ENCODE peak calls at places on chromosomes 13 and 19, in ten cellular contexts. B is activated CD4-positive, alpha-beta T cell treated with anti-CD3 and anti-CD28 coated beads, Interleukin-2, amount 50 U/mL, for 1 hour; T is heart left ventricle; K is HEK293T; O is foreskin fibroblast; U is WTC11; A is hippocampal formation; D is LoVo; V is endodermal cell; G is RKO. R is an unnamed sample.
A peak's percentile ranks its signal among the peaks of the same experiment; 100 is the strongest.

GRCh38 chr19:1173160-1173844 is 766 bp downstream of the SBNO2 start:
- DNase-seq in B (no peak), T (no peak), K (no peak), O (peak; percentile 39), U (peak; percentile 42), A (no peak), D (no peak), V (peak; percentile 78), G (peak; percentile 53), R (no peak)

GRCh38 chr13:111336666-111337065 is 16.2 kb downstream of the TEX29 start:
- DNase-seq in B (no peak), T (no peak), K (no peak), O (peak; percentile 16), U (no peak), A (no peak), D (no peak), V (no peak), G (no peak), R (no peak)

GRCh38 chr13:28545583-28546333 is 50.8 kb upstream of the FLT1 start:
- DNase-seq in B (no peak), T (no peak), K (no peak), O (no peak), U (no peak), A (no peak), D (peak; percentile 2), V (no peak), G (no peak), R (no peak)

GRCh38 chr13:29707876-29708543 is 112.5 kb upstream of the SLC7A1 start:
- DNase-seq in B (peak; percentile 51), T (no peak), K (peak; percentile 75), O (peak; percentile 76), U (peak; percentile 81), A (no peak), D (no peak), V (peak; percentile 91), G (peak; percentile 23), R (no peak)

GRCh38 chr13:34048652-34049051 is 230.7 kb downstream of the RFC3 start:
- DNase-seq in B (no peak), T (no peak), K (no peak), O (no peak), U (no peak), A (no peak), D (no peak), V (no peak), G (no peak), R (no peak)

GRCh38 chr13:53301449-53301848 is 272.8 kb downstream of the OLFM4 start:
- DNase-seq in B (no peak), T (no peak), K (peak; percentile 26), O (no peak), U (no peak), A (no peak), D (no peak), V (no peak), G (no peak), R (no peak)

GRCh38 chr13:49399801-49400472 is 43.9 kb downstream of the CAB39L start:
- DNase-seq in B (no peak), T (no peak), K (no peak), O (no peak), U (no peak), A (no peak), D (peak; percentile 14), V (no peak), G (no peak), R (no peak)

GRCh38 chr13:37134411-37135041 is 29.1 kb upstream of the CSNK1A1L start:
- DNase-seq in B (no peak), T (no peak), K (peak; percentile 34), O (peak; percentile 26), U (no peak), A (no peak), D (no peak), V (no peak), G (no peak), R (no peak)

GRCh38 chr19:29881386-29881785 is 60.7 kb upstream of the URI1 start:
- DNase-seq in B (no peak), T (no peak), K (no peak), O (peak; percentile 30), U (no peak), A (no peak), D (no peak), V (peak; percentile 17), G (no peak), R (no peak)

GRCh38 chr13:44718467-44718866 is 142.3 kb upstream of the TSC22D1 start:
- DNase-seq in B (no peak), T (no peak), K (no peak), O (no peak), U (no peak), A (no peak), D (no peak), V (peak; percentile 63), G (no peak), R (no peak)

GRCh38 chr19:39106201-39106600 is 19.4 kb upstream of the PAK4 start:
- DNase-seq in B (no peak), T (no peak), K (no peak), O (peak; percentile 14), U (no peak), A (peak; percentile 9), D (no peak), V (no peak), G (no peak), R (no peak)

GRCh38 chr13:40189426-40189825 is 477.0 kb downstream of the FOXO1 start:
- DNase-seq in B (no peak), T (no peak), K (no peak), O (no peak), U (no peak), A (no peak), D (no peak), V (no peak), G (no peak), R (no peak)

GRCh38 chr13:47372742-47373141 is 475.9 kb upstream of the HTR2A start:
- DNase-seq in B (no peak), T (no peak), K (no peak), O (peak; percentile 2), U (no peak), A (no peak), D (no peak), V (peak; percentile 52), G (no peak), R (no peak)

GRCh38 chr19:40831502-40832430 is 18.5 kb downstream of the CYP2A6 start:
- DNase-seq in B (no peak), T (no peak), K (peak; percentile 37), O (peak; percentile 98), U (no peak), A (no peak), D (peak; percentile 84), V (peak; percentile 13), G (peak; percentile 45), R (no peak)

GRCh38 chr13:33322965-33323668 is 37.6 kb upstream of the STARD13 start:
- DNase-seq in B (no peak), T (no peak), K (no peak), O (no peak), U (no peak), A (no peak), D (no peak), V (no peak), G (no peak), R (no peak)

GRCh38 chr19:50983625-50984292 is at the start of gene KLK7:
- DNase-seq in B (no peak), T (no peak), K (no peak), O (no peak), U (no peak), A (no peak), D (no peak), V (peak; percentile 60), G (no peak), R (no peak)

GRCh38 chr13:24269803-24270202 is 39.6 kb upstream of the C1QTNF9 start:
- DNase-seq in B (no peak), T (no peak), K (no peak), O (peak; percentile 27), U (no peak), A (no peak), D (no peak), V (no peak), G (no peak), R (no peak)

GRCh38 chr13:73708393-73708985 is 425.7 kb downstream of the KLF12 start:
- DNase-seq in B (peak; percentile 53), T (no peak), K (peak; percentile 77), O (peak; percentile 67), U (peak; percentile 49), A (peak; percentile 4), D (peak; percentile 85), V (peak; percentile 69), G (peak; percentile 78), R (peak; percentile 17)

GRCh38 chr13:47211106-47211505 is 314.3 kb upstream of the HTR2A start:
- DNase-seq in B (no peak), T (no peak), K (no peak), O (peak; percentile 26), U (no peak), A (no peak), D (no peak), V (peak; percentile 79), G (no peak), R (no peak)

GRCh38 chr13:101624210-101624922 is 171.9 kb downstream of the ITGBL1 start:
- DNase-seq in B (no peak), T (no peak), K (no peak), O (no peak), U (peak; percentile 22), A (no peak), D (no peak), V (peak; percentile 56), G (no peak), R (peak; percentile 1)

GRCh38 chr19:5290336-5291262 is 50.0 kb downstream of the PTPRS start:
- DNase-seq in B (no peak), T (no peak), K (no peak), O (no peak), U (no peak), A (peak; percentile 72), D (no peak), V (no peak), G (no peak), R (no peak)

GRCh38 chr19:6423499-6424189 is 967 bp downstream of the KHSRP start:
- DNase-seq in B (peak; percentile 19), T (no peak), K (peak; percentile 53), O (peak; percentile 80), U (peak; percentile 59), A (no peak), D (no peak), V (peak; percentile 86), G (peak; percentile 58), R (no peak)

GRCh38 chr19:2195914-2196313 is 32.2 kb downstream of the DOT1L start:
- DNase-seq in B (no peak), T (no peak), K (no peak), O (no peak), U (no peak), A (no peak), D (no peak), V (no peak), G (no peak), R (no peak)

GRCh38 chr19:1269065-1269477 is at the start of gene CIRBP:
- DNase-seq in B (peak; percentile 99), T (peak; percentile 100), K (peak; percentile 94), O (peak; percentile 100), U (peak; percentile 100), A (peak; percentile 99), D (peak; percentile 99), V (peak; percentile 100), G (peak; percentile 98), R (peak; percentile 98)

GRCh38 chr19:33063356-33064116 is 1.2 kb downstream of the RHPN2 start:
- DNase-seq in B (no peak), T (no peak), K (no peak), O (peak; percentile 33), U (peak; percentile 24), A (peak; percentile 9), D (peak; percentile 52), V (peak; percentile 71), G (peak; percentile 49), R (peak; percentile 19)

GRCh38 chr13:29140277-29140676 is 320.1 kb downstream of the MTUS2 start:
- DNase-seq in B (no peak), T (peak; percentile 46), K (no peak), O (peak; percentile 4), U (no peak), A (no peak), D (no peak), V (no peak), G (no peak), R (no peak)

GRCh38 chr19:35266904-35267817 is 1.6 kb upstream of the USF2 start:
- DNase-seq in B (peak; percentile 51), T (peak; percentile 67), K (no peak), O (peak; percentile 65), U (peak; percentile 42), A (no peak), D (no peak), V (peak; percentile 76), G (peak; percentile 29), R (peak; percentile 65)

GRCh38 chr13:27117947-27118346 is 53.7 kb downstream of the USP12 start:
- DNase-seq in B (no peak), T (no peak), K (no peak), O (no peak), U (no peak), A (no peak), D (no peak), V (no peak), G (no peak), R (no peak)

R was measured in GM06990.